ENCODE peak calls at places on chromosomes 6 and 20, in six cellular contexts. N is breast epithelium, S is tibial nerve, X is adrenal gland, C is heart left ventricle, T is Peyer's patch. L is an unnamed sample.

GRCh38 chr20:38270869-38271608 is 10.5 kb upstream of the KIAA1755 start:
- DNase-seq in C (peak; percentile 86), X (peak; percentile 36), T (no peak), S (peak; percentile 66), N (no peak), L (peak; percentile 77)

GRCh38 chr6:135880066-135880972 is 28.8 kb downstream of the PDE7B start:
- DNase-seq in N (no peak), S (no peak), X (no peak), T (peak; percentile 76), C (no peak), L (no peak)

GRCh38 chr20:42161228-42161829 is 543.2 kb upstream of the CHD6 start:
- DNase-seq in N (no peak), S (no peak), X (no peak), T (no peak), C (no peak), L (no peak)

GRCh38 chr6:89430563-89430962 is 2.4 kb upstream of the ANKRD6 start:
- DNase-seq in T (no peak), C (no peak), N (no peak), S (no peak), X (no peak), L (no peak)

GRCh38 chr20:57783196-57783595 is 73.4 kb upstream of the PMEPA1 start:
- DNase-seq in C (no peak), X (no peak), T (no peak), N (no peak), S (no peak), L (no peak)

GRCh38 chr6:42237857-42238256 is 20.2 kb upstream of the MRPS10 start:
- DNase-seq in X (no peak), T (no peak), N (no peak), S (no peak), C (no peak), L (no peak)

GRCh38 chr6:82129814-82130213 is 117.7 kb downstream of the IBTK start:
- DNase-seq in C (no peak), S (no peak), X (no peak), N (no peak), T (no peak), L (no peak)

GRCh38 chr6:150491131-150491795 is 108.4 kb upstream of the PLEKHG1 start:
- DNase-seq in N (no peak), X (no peak), C (no peak), T (no peak), S (no peak), L (no peak)

GRCh38 chr20:26347396-26347795 is 650.7 kb upstream of the ZNF337 start:
- DNase-seq in S (no peak), C (no peak), N (no peak), X (no peak), T (no peak), L (no peak)

GRCh38 chr6:148374040-148374439 is 31.4 kb downstream of the SASH1 start:
- DNase-seq in X (no peak), N (no peak), S (no peak), T (no peak), C (no peak), L (no peak)

GRCh38 chr6:75855047-75855446 is 106.0 kb downstream of the MYO6 start:
- DNase-seq in S (peak; percentile 50), X (peak; percentile 46), N (no peak), T (no peak), C (no peak), L (no peak)

GRCh38 chr6:169776379-169776778 is 25.0 kb downstream of the ERMARD start:
- DNase-seq in C (no peak), T (no peak), X (no peak), N (no peak), S (no peak), L (no peak)

GRCh38 chr6:100343678-100344077 is 121.0 kb downstream of the SIM1 start:
- DNase-seq in X (no peak), N (no peak), S (no peak), C (no peak), T (no peak), L (no peak)

GRCh38 chr6:105600342-105601293 is 197.7 kb upstream of the PREP start:
- DNase-seq in T (no peak), C (no peak), S (no peak), X (no peak), N (no peak), L (no peak)

GRCh38 chr6:16805190-16805860 is 44.1 kb upstream of the ATXN1 start:
- DNase-seq in X (no peak), S (no peak), T (no peak), N (no peak), C (no peak), L (no peak)

GRCh38 chr6:106886922-106887797 is 87.4 kb downstream of the CD24 start:
- DNase-seq in X (no peak), C (no peak), S (no peak), T (no peak), N (no peak), L (no peak)

GRCh38 chr6:34241351-34242215 is 4.9 kb downstream of the HMGA1 start:
- DNase-seq in X (peak; percentile 15), T (no peak), N (peak; percentile 46), C (no peak), S (no peak), L (no peak)

GRCh38 chr20:11376998-11377397 is 540.7 kb upstream of the BTBD3 start:
- DNase-seq in T (no peak), N (no peak), X (no peak), C (no peak), S (no peak), L (no peak)

GRCh38 chr20:37271421-37271768 is 9.8 kb upstream of the GHRH start:
- DNase-seq in X (no peak), C (no peak), N (no peak), S (no peak), T (no peak), L (no peak)

DNA sequence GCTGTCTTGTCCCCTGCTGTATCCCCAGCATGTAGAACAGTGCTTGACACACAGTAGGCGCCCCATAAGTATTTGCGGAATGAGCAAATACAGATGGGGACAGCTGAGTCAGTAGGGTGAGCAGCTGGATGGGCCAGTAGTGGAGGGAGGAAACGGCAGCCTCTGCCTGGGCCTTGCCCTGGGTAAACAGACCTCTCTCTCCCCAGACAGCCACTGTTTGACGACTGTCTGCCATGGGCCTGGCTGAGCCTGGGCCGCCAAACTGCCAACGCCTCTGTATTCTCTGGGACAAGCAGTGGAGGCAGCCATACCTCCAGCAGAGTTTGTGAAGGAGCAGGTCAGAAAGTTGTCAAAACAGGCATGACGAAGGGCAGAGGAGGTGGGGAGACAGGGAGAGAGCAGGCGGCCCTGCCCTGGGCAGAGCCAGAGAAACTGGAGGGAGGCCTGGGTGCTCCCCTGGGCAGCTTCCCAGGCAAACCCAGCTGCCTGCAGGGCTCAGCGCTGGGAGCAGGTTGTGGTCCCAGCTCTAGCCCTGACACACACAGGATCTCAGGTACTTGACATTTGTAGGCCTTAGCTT is 15.2 kb downstream of the HNF4A start:
- DNase-seq in X (no peak), C (no peak), T (no peak), S (no peak), N (no peak), L (no peak)
- H3K4me3 ChIP-seq in X (no peak overlapping the region), C (no peak overlapping the region), T (no peak overlapping the region), S (no peak overlapping the region), N (no peak overlapping the region), L (no peak overlapping the region)

GRCh38 chr20:23138226-23138625 is 52.1 kb upstream of the CD93 start:
- DNase-seq in S (no peak), T (no peak), N (no peak), X (no peak), C (no peak), L (no peak)

GRCh38 chr20:23141450-23142161 is 55.5 kb upstream of the CD93 start:
- DNase-seq in N (no peak), S (no peak), T (no peak), X (peak; percentile 77), C (peak; percentile 13), L (peak; percentile 75)

GRCh38 chr20:23138682-23139081 is 52.6 kb upstream of the CD93 start:
- DNase-seq in X (no peak), S (no peak), N (no peak), T (no peak), C (no peak), L (no peak)

GRCh38 chr20:23141016-23141415 is 54.9 kb upstream of the CD93 start:
- DNase-seq in T (no peak), X (no peak), C (peak; percentile 23), S (no peak), N (peak; percentile 39), L (no peak)

GRCh38 chr20:23139524-23139923 is 53.4 kb upstream of the CD93 start:
- DNase-seq in N (no peak), T (no peak), X (no peak), C (no peak), S (no peak), L (no peak)
- TF ChIP-seq POLR2A in N (no peak), T (no peak), X (no peak), C (no peak), S (no peak), L (no peak)

GRCh38 chr20:62644802-62645496 is 2.6 kb downstream of the SLCO4A1 start:
- DNase-seq in X (no peak), N (no peak), S (no peak), T (peak; percentile 59), C (peak; percentile 61), L (peak; percentile 25)
- H3K4me3 ChIP-seq in X (no peak overlapping the region), N (no peak overlapping the region), S (no peak overlapping the region), T (no peak overlapping the region), C (no peak overlapping the region), L (no peak overlapping the region)

DNA sequence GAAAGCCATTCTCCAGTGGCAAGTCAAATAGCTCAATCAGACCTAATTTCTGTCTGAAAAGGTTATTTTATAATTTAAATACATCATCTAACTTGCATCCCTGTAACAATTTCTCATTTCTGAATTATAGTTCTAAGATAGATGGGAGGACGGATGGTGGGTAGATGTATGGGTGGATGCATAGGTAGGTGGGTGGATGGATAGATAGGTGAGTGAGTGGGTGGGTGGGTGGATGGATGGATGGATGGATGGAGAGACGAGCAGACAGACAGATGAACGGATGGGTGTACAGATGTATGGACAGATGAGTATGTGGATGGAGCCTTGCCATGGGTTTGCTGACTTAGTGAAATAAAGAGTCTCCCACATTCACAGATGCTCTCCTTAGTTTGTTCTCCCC is 20.0 kb downstream of the PDE10A start:
- DNase-seq in S (no peak), X (no peak), C (no peak), T (no peak), N (no peak), L (no peak)
- TF ChIP-seq POLR2A in S (no peak), X (no peak), C (no peak), T (no peak), N (no peak), L (no peak)

DNA sequence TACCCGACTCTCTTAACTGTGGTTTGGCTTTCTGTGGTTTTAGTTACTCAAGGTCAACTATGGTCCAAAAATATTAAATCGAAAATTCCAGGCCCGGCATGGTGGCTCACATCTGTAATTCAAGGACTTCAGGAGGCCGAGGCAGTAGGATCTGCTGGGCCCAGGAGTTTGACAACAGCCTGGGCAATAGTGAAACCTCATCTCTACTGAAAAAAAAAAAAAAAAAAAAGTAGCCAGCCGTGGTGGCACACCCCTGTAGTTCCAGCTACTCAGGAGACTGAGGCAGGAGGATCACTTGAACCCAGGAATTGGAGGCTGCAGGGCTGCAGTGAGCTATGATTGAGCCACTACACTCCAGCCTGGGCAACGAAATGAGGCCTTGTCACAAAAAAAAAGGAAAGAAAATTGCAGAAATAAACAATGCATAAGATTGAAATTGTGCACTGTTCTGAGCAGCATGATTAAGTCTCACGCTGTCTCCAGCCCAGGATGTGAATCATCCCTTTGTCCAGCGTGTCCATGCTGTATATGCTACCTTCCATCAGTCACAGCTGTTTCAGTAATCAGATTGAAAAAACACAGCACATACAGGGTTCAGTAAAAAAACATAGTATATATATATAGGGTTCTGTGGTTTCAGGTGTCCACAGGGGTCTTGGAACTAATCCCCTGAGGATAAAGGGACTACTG is 40.7 kb downstream of the RGS17 start:
- DNase-seq in X (no peak), S (no peak), T (no peak), C (no peak), N (no peak), L (no peak)
- H3K4me3 ChIP-seq in X (no peak overlapping the region), S (no peak overlapping the region), T (no peak overlapping the region), C (no peak overlapping the region), N (no peak overlapping the region), L (no peak overlapping the region)

GRCh38 chr6:130993292-130993765 is 69.7 kb downstream of the EPB41L2 start:
- DNase-seq in T (no peak), N (no peak), S (no peak), C (no peak), X (peak; percentile 77), L (no peak)
- TF ChIP-seq POLR2A in T (peak; percentile 34), N (no peak), S (no peak), C (no peak), X (no peak), L (no peak)